ENCODE peak calls at places on chromosomes 12 and 14, in five cellular contexts. One of them, this sample, is unnamed.

GRCh38 chr12:87266305-87266704 is 762.9 kb downstream of the C12orf50 start:
- DNase-seq in GM12878: no peak
- DNase-seq in K562: no peak
- DNase-seq in HepG2: peak
- DNase-seq in HCT116: no peak
- DNase-seq in this sample: no peak

GRCh38 chr14:100096656-100097055 is 31.4 kb downstream of the EVL start:
- DNase-seq in HCT116: no peak
- DNase-seq in GM12878: no peak
- DNase-seq in HepG2: no peak
- DNase-seq in K562: no peak
- DNase-seq in this sample: no peak

GRCh38 chr14:25042362-25043299 is 7.3 kb downstream of the STXBP6 start:
- DNase-seq in K562: peak
- DNase-seq in HCT116: no peak
- DNase-seq in HepG2: peak
- DNase-seq in GM12878: no peak
- DNase-seq in this sample: no peak

GRCh38 chr12:49244161-49244560 is 20.7 kb upstream of the TUBA1C start:
- DNase-seq in HCT116: no peak
- DNase-seq in GM12878: no peak
- DNase-seq in HepG2: no peak
- DNase-seq in K562: no peak
- DNase-seq in this sample: no peak

GRCh38 chr14:58249611-58250010 is 5.0 kb downstream of the PSMA3 start:
- DNase-seq in K562: no peak
- DNase-seq in HCT116: no peak
- DNase-seq in GM12878: no peak
- DNase-seq in HepG2: no peak
- DNase-seq in this sample: no peak

GRCh38 chr12:123126294-123127144 is 24.4 kb downstream of the PITPNM2 start:
- DNase-seq in HCT116: peak
- DNase-seq in HepG2: peak
- DNase-seq in GM12878: no peak
- DNase-seq in K562: peak
- DNase-seq in this sample: no peak

GRCh38 chr14:91008759-91009409 is 51.6 kb downstream of the RPS6KA5 start:
- DNase-seq in HepG2: no peak
- DNase-seq in GM12878: no peak
- DNase-seq in HCT116: no peak
- DNase-seq in K562: no peak
- DNase-seq in this sample: no peak

GRCh38 chr12:126773012-126773411 is 1494.0 kb upstream of the TMEM132C start:
- DNase-seq in K562: no peak
- DNase-seq in HCT116: no peak
- DNase-seq in GM12878: no peak
- DNase-seq in HepG2: no peak
- DNase-seq in this sample: no peak

GRCh38 chr12:26197832-26198231 is 2.5 kb downstream of the SSPN start:
- DNase-seq in HCT116: no peak
- DNase-seq in HepG2: no peak
- DNase-seq in GM12878: no peak
- DNase-seq in K562: no peak
- DNase-seq in this sample: peak

GRCh38 chr12:58877243-58877743 is 43.0 kb downstream of the LRIG3 start:
- DNase-seq in HCT116: no peak
- DNase-seq in HepG2: peak
- DNase-seq in GM12878: no peak
- DNase-seq in K562: no peak
- DNase-seq in this sample: no peak

GRCh38 chr12:69352904-69353303 is 4.7 kb downstream of the LYZ start:
- DNase-seq in GM12878: no peak
- DNase-seq in HepG2: no peak
- DNase-seq in HCT116: no peak
- DNase-seq in K562: no peak
- DNase-seq in this sample: no peak

GRCh38 chr12:42282301-42282700 is 43.6 kb downstream of the ZCRB1 start:
- DNase-seq in K562: no peak
- DNase-seq in HepG2: peak
- DNase-seq in GM12878: no peak
- DNase-seq in HCT116: no peak
- DNase-seq in this sample: no peak

GRCh38 chr14:61391119-61391518 is 69.7 kb downstream of the PRKCH start:
- DNase-seq in K562: no peak
- DNase-seq in GM12878: no peak
- DNase-seq in HCT116: no peak
- DNase-seq in HepG2: no peak
- DNase-seq in this sample: no peak

GRCh38 chr14:61388976-61389576 is 67.7 kb downstream of the PRKCH start:
- DNase-seq in GM12878: no peak
- DNase-seq in HCT116: peak
- DNase-seq in HepG2: no peak
- DNase-seq in K562: no peak
- DNase-seq in this sample: no peak

GRCh38 chr14:61386173-61386772 is 64.9 kb downstream of the PRKCH start:
- DNase-seq in K562: no peak
- DNase-seq in GM12878: no peak
- DNase-seq in HCT116: no peak
- DNase-seq in HepG2: no peak
- DNase-seq in this sample: no peak

GRCh38 chr14:61387076-61387475 is 65.7 kb downstream of the PRKCH start:
- DNase-seq in K562: no peak
- DNase-seq in HepG2: no peak
- DNase-seq in GM12878: no peak
- DNase-seq in HCT116: no peak
- DNase-seq in this sample: no peak

DNA sequence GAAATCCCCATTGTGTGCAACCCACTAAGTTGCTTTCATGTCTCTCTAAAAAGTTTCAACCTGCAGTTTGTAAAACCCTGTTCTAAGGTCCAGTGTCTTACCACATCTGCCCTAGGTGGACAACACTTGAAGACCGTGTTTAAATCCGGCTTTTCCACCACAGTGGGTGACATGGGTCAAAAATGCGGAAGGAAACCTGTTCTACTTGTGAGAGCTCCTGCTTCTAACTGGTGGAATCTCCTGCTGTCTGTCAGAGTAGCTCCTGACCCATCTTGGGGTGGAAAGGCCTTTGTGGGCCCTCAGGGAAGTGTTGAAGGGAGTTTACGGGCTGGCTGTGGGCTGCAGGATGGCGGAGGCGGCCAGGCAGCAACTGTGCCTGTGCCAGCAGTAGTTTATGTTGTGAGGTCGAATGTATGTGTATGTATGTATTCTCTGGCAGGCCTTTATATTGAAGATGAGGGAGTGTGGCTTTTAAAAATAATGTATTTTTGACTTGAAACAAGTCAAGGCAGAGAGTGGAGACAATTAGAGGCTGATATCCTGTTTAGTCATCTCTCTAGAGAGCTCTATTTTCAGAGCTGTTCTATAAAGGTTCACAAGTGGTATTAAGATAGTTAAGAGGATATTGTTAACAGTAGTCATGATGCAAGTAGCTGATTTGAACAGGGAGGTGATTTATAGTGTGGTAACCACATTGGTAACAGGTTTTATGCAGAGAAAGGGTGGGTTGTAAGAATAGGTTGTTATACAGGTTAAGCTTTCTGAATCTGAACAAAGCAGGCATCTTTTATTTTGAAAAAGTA is 67.0 kb downstream of the PRKCH start:
- DNase-seq in HCT116: peak
- DNase-seq in K562: no peak
- DNase-seq in HepG2: no peak
- DNase-seq in GM12878: peak
- DNase-seq in this sample: no peak
- TF ChIP-seq ZBTB33 in HCT116: no peak
- TF ChIP-seq ZBTB33 in K562: no peak
- TF ChIP-seq ZBTB33 in HepG2: no peak
- TF ChIP-seq ZBTB33 in GM12878: no peak
- TF ChIP-seq ZBTB33 in this sample: no peak

GRCh38 chr12:130136536-130136935 is 25.7 kb upstream of the FZD10 start:
- DNase-seq in GM12878: no peak
- DNase-seq in HepG2: no peak
- DNase-seq in K562: no peak
- DNase-seq in HCT116: no peak
- DNase-seq in this sample: no peak
- TF ChIP-seq ZBTB33 in GM12878: no peak
- TF ChIP-seq ZBTB33 in HepG2: no peak
- TF ChIP-seq ZBTB33 in K562: no peak
- TF ChIP-seq ZBTB33 in HCT116: no peak
- TF ChIP-seq ZBTB33 in this sample: no peak

DNA sequence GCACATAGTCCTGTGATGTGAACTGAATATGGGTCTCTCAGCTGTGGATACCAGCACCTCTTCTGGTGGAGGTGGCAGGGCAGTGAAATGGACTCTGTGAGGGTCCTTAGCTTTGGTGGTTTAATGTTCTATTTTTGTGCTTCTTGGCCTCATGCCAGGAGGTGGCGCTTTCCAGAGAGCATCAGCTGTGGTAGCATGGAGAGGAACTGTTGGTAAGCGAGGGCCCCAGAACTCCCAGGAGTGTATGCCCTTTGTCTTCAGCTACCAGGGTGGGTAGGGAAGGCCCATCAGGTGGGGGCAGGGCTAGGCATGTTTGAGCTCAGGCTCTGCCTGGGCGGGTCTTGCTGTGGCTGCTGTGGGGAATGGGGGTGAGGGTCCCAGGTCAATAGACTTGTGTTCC is 241.7 kb downstream of the AEBP2 start:
- DNase-seq in HepG2: no peak
- DNase-seq in HCT116: no peak
- DNase-seq in K562: no peak
- DNase-seq in GM12878: no peak
- DNase-seq in this sample: no peak
- TF ChIP-seq ZBTB33 in HepG2: no peak
- TF ChIP-seq ZBTB33 in HCT116: no peak
- TF ChIP-seq ZBTB33 in K562: no peak
- TF ChIP-seq ZBTB33 in GM12878: no peak
- TF ChIP-seq ZBTB33 in this sample: no peak

DNA sequence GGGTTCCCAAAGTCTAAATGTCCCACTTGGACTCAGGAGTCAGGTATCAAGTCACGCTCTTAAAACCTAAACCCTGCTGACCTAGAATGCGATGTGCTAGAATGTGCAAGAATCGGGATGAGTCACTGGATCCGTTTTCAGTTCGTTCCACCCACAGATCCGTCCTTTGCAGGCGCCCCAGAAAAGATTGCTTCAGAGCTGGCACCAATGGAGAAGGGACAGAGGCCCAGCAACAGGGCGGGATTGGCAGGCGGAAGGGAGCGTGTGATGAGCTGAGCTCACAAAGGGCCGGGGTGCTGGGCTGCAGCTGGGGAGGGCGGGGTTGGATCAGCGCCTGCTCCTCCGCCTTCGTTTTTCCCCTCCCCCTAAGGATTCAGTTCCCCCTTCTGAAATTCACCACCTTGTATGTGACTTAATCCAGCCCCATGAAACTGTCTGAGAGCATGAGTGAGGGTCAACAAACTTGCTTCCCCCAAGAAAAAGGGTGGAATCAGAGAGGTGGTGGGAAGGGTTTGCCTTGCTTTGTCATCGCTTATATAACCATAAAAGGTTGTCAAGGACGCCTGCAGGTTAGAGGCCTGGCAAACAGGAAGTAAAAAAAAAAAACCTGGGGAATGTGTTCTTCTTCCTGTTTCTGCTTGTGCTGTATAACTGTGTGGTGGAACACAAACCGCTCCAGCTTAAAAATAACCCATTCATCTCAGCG is 2.8 kb upstream of the UBC start:
- DNase-seq in K562: peak
- DNase-seq in HepG2: peak
- DNase-seq in HCT116: peak
- DNase-seq in GM12878: peak
- DNase-seq in this sample: peak
- TF ChIP-seq ZBTB33 in K562: peak
- TF ChIP-seq ZBTB33 in HepG2: no peak
- TF ChIP-seq ZBTB33 in HCT116: peak
- TF ChIP-seq ZBTB33 in GM12878: no peak
- TF ChIP-seq ZBTB33 in this sample: no peak

GRCh38 chr12:120260607-120261006 is 4.9 kb downstream of the PXN start:
- DNase-seq in K562: no peak
- DNase-seq in GM12878: no peak
- DNase-seq in HepG2: no peak
- DNase-seq in HCT116: no peak
- DNase-seq in this sample: no peak

GRCh38 chr12:120264086-120264485 is 1.4 kb downstream of the PXN start:
- DNase-seq in GM12878: no peak
- DNase-seq in HepG2: no peak
- DNase-seq in HCT116: no peak
- DNase-seq in K562: no peak
- DNase-seq in this sample: no peak

GRCh38 chr12:120263725-120264040 is 1.8 kb downstream of the PXN start:
- DNase-seq in HepG2: no peak
- DNase-seq in GM12878: no peak
- DNase-seq in HCT116: no peak
- DNase-seq in K562: no peak
- DNase-seq in this sample: no peak

GRCh38 chr12:120262852-120263724 is 2.4 kb downstream of the PXN start:
- DNase-seq in HepG2: no peak
- DNase-seq in HCT116: no peak
- DNase-seq in GM12878: no peak
- DNase-seq in K562: no peak
- DNase-seq in this sample: no peak

DNA sequence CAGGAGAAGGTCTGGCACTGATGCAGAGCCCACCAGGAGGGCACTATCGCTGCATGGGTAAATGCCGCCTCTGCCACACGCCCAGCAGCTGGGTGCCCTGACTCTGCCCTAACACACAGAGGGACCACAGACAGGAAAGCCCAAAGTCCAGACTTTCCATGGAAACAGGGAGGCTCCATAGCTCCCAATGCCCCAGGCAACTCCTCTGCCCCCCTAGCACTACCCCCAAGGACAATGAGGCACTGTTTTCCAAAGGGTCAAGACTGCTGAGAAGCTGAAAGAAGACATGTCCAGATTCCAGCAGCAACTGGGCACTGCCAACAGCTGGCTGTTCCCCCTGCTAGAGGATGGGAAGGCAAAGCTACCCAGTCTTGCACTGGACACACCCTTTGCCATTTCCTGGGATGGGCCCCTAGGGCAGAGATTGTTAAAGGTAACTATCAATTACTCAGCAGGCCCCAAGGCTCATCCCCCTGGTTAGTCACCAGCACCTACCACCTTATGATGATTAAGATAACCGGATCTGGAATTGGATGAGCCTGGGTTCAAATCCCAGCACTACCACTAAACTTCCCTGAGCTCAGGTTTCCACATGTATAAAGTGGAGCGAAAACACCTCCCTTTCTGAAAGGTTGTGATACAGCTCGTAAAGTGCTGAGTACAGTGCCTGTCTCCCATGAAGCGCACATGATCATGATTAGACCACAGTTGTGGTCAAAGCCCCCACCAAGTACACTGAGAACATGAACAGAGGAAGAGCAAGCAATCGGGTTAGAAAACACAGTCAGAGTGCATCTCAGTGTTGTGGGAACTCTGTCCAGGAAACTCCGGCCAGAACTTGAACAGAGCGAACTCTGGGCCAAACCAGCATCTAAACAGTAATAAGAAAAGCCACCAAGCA is 3.3 kb downstream of the PXN start:
- DNase-seq in HCT116: peak
- DNase-seq in HepG2: no peak
- DNase-seq in K562: peak
- DNase-seq in GM12878: no peak
- DNase-seq in this sample: no peak
- TF ChIP-seq ZBTB33 in HCT116: no peak
- TF ChIP-seq ZBTB33 in HepG2: peak
- TF ChIP-seq ZBTB33 in K562: no peak
- TF ChIP-seq ZBTB33 in GM12878: no peak
- TF ChIP-seq ZBTB33 in this sample: no peak

This sample was measured in SK-N-SH.